ENCODE peak calls at places on chromosomes 5 and 9, in eight cellular contexts. One of them, this sample, is unnamed.

GRCh38 chr9:125593581-125593980 is 113.4 kb downstream of the MAPKAP1 start:
- DNase-seq in H1: no peak
- DNase-seq in endothelial cell of umbilical vein: peak; percentile 63
- DNase-seq in upper lobe of left lung: no peak
- DNase-seq in Panc1: no peak
- DNase-seq in SK-N-MC: peak; percentile 81
- DNase-seq in breast epithelium: no peak
- DNase-seq in transverse colon: no peak
- DNase-seq in this sample: no peak

GRCh38 chr5:135921388-135921787 is 25.7 kb upstream of the IL9 start:
- DNase-seq in upper lobe of left lung: no peak
- DNase-seq in endothelial cell of umbilical vein: no peak
- DNase-seq in Panc1: no peak
- DNase-seq in H1: no peak
- DNase-seq in breast epithelium: no peak
- DNase-seq in SK-N-MC: no peak
- DNase-seq in transverse colon: no peak
- DNase-seq in this sample: no peak

GRCh38 chr9:87675906-87676515 is 49.9 kb upstream of the CTSL start:
- DNase-seq in upper lobe of left lung: no peak
- DNase-seq in breast epithelium: no peak
- DNase-seq in SK-N-MC: no peak
- DNase-seq in H1: no peak
- DNase-seq in endothelial cell of umbilical vein: no peak
- DNase-seq in Panc1: no peak
- DNase-seq in transverse colon: no peak
- DNase-seq in this sample: no peak

GRCh38 chr5:93637697-93638096 is 54.7 kb downstream of the NR2F1 start:
- DNase-seq in upper lobe of left lung: no peak
- DNase-seq in endothelial cell of umbilical vein: no peak
- DNase-seq in H1: no peak
- DNase-seq in breast epithelium: no peak
- DNase-seq in transverse colon: no peak
- DNase-seq in SK-N-MC: no peak
- DNase-seq in Panc1: no peak
- DNase-seq in this sample: no peak

GRCh38 chr9:115000217-115000639 is 69.8 kb upstream of the TNFSF8 start:
- DNase-seq in transverse colon: no peak
- DNase-seq in endothelial cell of umbilical vein: no peak
- DNase-seq in H1: no peak
- DNase-seq in upper lobe of left lung: no peak
- DNase-seq in SK-N-MC: no peak
- DNase-seq in Panc1: no peak
- DNase-seq in breast epithelium: no peak
- DNase-seq in this sample: no peak

GRCh38 chr9:34279431-34279830 is 49.6 kb downstream of the KIF24 start:
- DNase-seq in upper lobe of left lung: no peak
- DNase-seq in SK-N-MC: no peak
- DNase-seq in Panc1: no peak
- DNase-seq in H1: no peak
- DNase-seq in transverse colon: no peak
- DNase-seq in endothelial cell of umbilical vein: peak; percentile 67
- DNase-seq in breast epithelium: no peak
- DNase-seq in this sample: no peak

GRCh38 chr9:79471577-79472543 is 99.9 kb upstream of the TLE4 start:
- DNase-seq in breast epithelium: peak; percentile 34
- DNase-seq in Panc1: no peak
- DNase-seq in endothelial cell of umbilical vein: peak; percentile 14
- DNase-seq in H1: no peak
- DNase-seq in upper lobe of left lung: peak; percentile 38
- DNase-seq in SK-N-MC: no peak
- DNase-seq in transverse colon: peak; percentile 38
- DNase-seq in this sample: peak; percentile 13

GRCh38 chr9:32992596-32993238 is 8.7 kb downstream of the APTX start:
- DNase-seq in endothelial cell of umbilical vein: no peak
- DNase-seq in H1: no peak
- DNase-seq in SK-N-MC: no peak
- DNase-seq in breast epithelium: no peak
- DNase-seq in Panc1: no peak
- DNase-seq in transverse colon: no peak
- DNase-seq in upper lobe of left lung: no peak
- DNase-seq in this sample: no peak

GRCh38 chr9:2765250-2765880 is 48.1 kb downstream of the KCNV2 start:
- DNase-seq in breast epithelium: no peak
- DNase-seq in transverse colon: no peak
- DNase-seq in SK-N-MC: no peak
- DNase-seq in endothelial cell of umbilical vein: peak; percentile 31
- DNase-seq in H1: no peak
- DNase-seq in upper lobe of left lung: no peak
- DNase-seq in Panc1: no peak
- DNase-seq in this sample: peak; percentile 74

GRCh38 chr5:1510631-1511030 is 13.1 kb downstream of the LPCAT1 start:
- DNase-seq in SK-N-MC: no peak
- DNase-seq in transverse colon: peak; percentile 3
- DNase-seq in endothelial cell of umbilical vein: no peak
- DNase-seq in Panc1: no peak
- DNase-seq in breast epithelium: no peak
- DNase-seq in H1: no peak
- DNase-seq in upper lobe of left lung: peak; percentile 21
- DNase-seq in this sample: no peak

GRCh38 chr9:137110911-137111787 is 3.4 kb downstream of the DPP7 start:
- DNase-seq in upper lobe of left lung: no peak
- DNase-seq in breast epithelium: no peak
- DNase-seq in Panc1: no peak
- DNase-seq in SK-N-MC: no peak
- DNase-seq in endothelial cell of umbilical vein: no peak
- DNase-seq in H1: no peak
- DNase-seq in transverse colon: no peak
- DNase-seq in this sample: no peak

GRCh38 chr5:107284822-107285510 is 385.8 kb downstream of the EFNA5 start:
- DNase-seq in Panc1: no peak
- DNase-seq in endothelial cell of umbilical vein: peak; percentile 9
- DNase-seq in SK-N-MC: no peak
- DNase-seq in H1: no peak
- DNase-seq in upper lobe of left lung: no peak
- DNase-seq in breast epithelium: no peak
- DNase-seq in transverse colon: no peak
- DNase-seq in this sample: no peak

GRCh38 chr5:116487045-116487444 is 87.6 kb downstream of the SEMA6A start:
- DNase-seq in endothelial cell of umbilical vein: no peak
- DNase-seq in SK-N-MC: no peak
- DNase-seq in Panc1: no peak
- DNase-seq in breast epithelium: no peak
- DNase-seq in H1: no peak
- DNase-seq in upper lobe of left lung: no peak
- DNase-seq in transverse colon: no peak
- DNase-seq in this sample: no peak

GRCh38 chr5:149415245-149415967 is 36.3 kb upstream of the IL17B start:
- DNase-seq in H1: no peak
- DNase-seq in transverse colon: no peak
- DNase-seq in Panc1: no peak
- DNase-seq in SK-N-MC: no peak
- DNase-seq in upper lobe of left lung: no peak
- DNase-seq in endothelial cell of umbilical vein: no peak
- DNase-seq in breast epithelium: no peak
- DNase-seq in this sample: no peak

GRCh38 chr9:5321058-5321457 is 16.5 kb upstream of the RLN2 start:
- DNase-seq in upper lobe of left lung: no peak
- DNase-seq in transverse colon: no peak
- DNase-seq in Panc1: no peak
- DNase-seq in breast epithelium: no peak
- DNase-seq in H1: no peak
- DNase-seq in SK-N-MC: no peak
- DNase-seq in endothelial cell of umbilical vein: no peak
- DNase-seq in this sample: peak; percentile 14

GRCh38 chr9:19085295-19085694 is 17.4 kb downstream of the HAUS6 start:
- DNase-seq in SK-N-MC: no peak
- DNase-seq in H1: no peak
- DNase-seq in upper lobe of left lung: no peak
- DNase-seq in endothelial cell of umbilical vein: peak; percentile 19
- DNase-seq in Panc1: no peak
- DNase-seq in breast epithelium: no peak
- DNase-seq in transverse colon: no peak
- DNase-seq in this sample: peak; percentile 82

GRCh38 chr5:57442080-57442839 is 40.4 kb downstream of the ACTBL2 start:
- DNase-seq in H1: no peak
- DNase-seq in SK-N-MC: peak; percentile 79
- DNase-seq in Panc1: no peak
- DNase-seq in upper lobe of left lung: no peak
- DNase-seq in transverse colon: no peak
- DNase-seq in breast epithelium: peak; percentile 65
- DNase-seq in endothelial cell of umbilical vein: peak; percentile 73
- DNase-seq in this sample: no peak

DNA sequence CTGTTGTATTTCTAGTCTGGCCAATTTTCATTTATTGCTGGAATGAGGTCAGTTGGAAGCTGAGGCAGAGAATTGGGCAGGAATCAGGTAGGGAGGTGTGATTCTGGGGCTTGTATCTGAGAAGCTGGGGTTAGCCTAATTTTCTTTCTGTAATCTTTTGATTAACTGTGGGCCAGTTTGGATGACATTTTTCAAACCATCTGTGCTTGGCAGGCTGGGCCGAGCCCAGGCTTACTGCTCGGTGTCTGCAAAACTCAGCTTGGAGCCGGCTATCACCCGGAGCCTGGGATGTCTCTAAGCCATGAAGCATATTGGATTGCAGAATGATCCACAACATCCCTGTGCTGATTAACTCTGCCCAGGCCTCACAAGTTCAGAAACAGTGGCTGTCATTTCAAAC is 26.5 kb downstream of the KCNMB1 start:
- DNase-seq in SK-N-MC: no peak
- DNase-seq in transverse colon: no peak
- DNase-seq in endothelial cell of umbilical vein: no peak
- DNase-seq in H1: no peak
- DNase-seq in upper lobe of left lung: no peak
- DNase-seq in Panc1: no peak
- DNase-seq in breast epithelium: no peak
- DNase-seq in this sample: no peak
- TF ChIP-seq POLR2AphosphoS5 in SK-N-MC: no peak
- TF ChIP-seq POLR2AphosphoS5 in transverse colon: no peak
- TF ChIP-seq POLR2AphosphoS5 in endothelial cell of umbilical vein: no peak
- TF ChIP-seq POLR2AphosphoS5 in H1: no peak
- TF ChIP-seq POLR2AphosphoS5 in upper lobe of left lung: no peak
- TF ChIP-seq POLR2AphosphoS5 in Panc1: no peak
- TF ChIP-seq POLR2AphosphoS5 in breast epithelium: no peak
- TF ChIP-seq POLR2AphosphoS5 in this sample: no peak

DNA sequence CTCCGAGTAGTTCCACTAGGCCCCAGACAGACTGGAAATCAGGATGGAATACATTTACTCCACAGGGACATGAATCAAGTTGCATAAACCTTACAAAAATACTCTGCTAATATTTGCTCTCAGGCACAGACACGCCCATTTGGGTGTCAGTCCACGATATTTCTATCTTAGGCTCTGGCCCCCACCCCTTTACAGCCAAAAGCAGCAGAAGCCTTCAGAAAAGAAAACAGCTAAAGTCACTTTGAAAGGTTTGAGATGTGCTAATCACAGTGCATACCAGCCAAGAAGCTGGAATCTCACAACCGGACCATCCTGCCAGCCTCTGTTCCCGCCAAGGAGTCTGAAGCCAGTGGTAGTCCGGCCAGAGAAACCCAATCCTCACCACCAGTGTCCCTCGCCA is 22.6 kb downstream of the PTPN3 start:
- DNase-seq in upper lobe of left lung: no peak
- DNase-seq in SK-N-MC: no peak
- DNase-seq in H1: no peak
- DNase-seq in endothelial cell of umbilical vein: no peak
- DNase-seq in Panc1: no peak
- DNase-seq in transverse colon: no peak
- DNase-seq in breast epithelium: no peak
- DNase-seq in this sample: no peak
- TF ChIP-seq POLR2AphosphoS5 in upper lobe of left lung: no peak
- TF ChIP-seq POLR2AphosphoS5 in SK-N-MC: no peak
- TF ChIP-seq POLR2AphosphoS5 in H1: no peak
- TF ChIP-seq POLR2AphosphoS5 in endothelial cell of umbilical vein: no peak
- TF ChIP-seq POLR2AphosphoS5 in Panc1: no peak
- TF ChIP-seq POLR2AphosphoS5 in transverse colon: no peak
- TF ChIP-seq POLR2AphosphoS5 in breast epithelium: no peak
- TF ChIP-seq POLR2AphosphoS5 in this sample: no peak

GRCh38 chr9:682633-683508 is 158.6 kb upstream of the DMRT1 start:
- DNase-seq in Panc1: no peak
- DNase-seq in H1: no peak
- DNase-seq in breast epithelium: no peak
- DNase-seq in transverse colon: peak; percentile 58
- DNase-seq in endothelial cell of umbilical vein: peak; percentile 94
- DNase-seq in SK-N-MC: no peak
- DNase-seq in upper lobe of left lung: peak; percentile 48
- DNase-seq in this sample: no peak

GRCh38 chr9:683509-684021 is 157.9 kb upstream of the DMRT1 start:
- DNase-seq in upper lobe of left lung: no peak
- DNase-seq in endothelial cell of umbilical vein: no peak
- DNase-seq in Panc1: no peak
- DNase-seq in SK-N-MC: no peak
- DNase-seq in H1: no peak
- DNase-seq in transverse colon: no peak
- DNase-seq in breast epithelium: no peak
- DNase-seq in this sample: no peak

GRCh38 chr9:684950-685340 is 156.6 kb upstream of the DMRT1 start:
- DNase-seq in SK-N-MC: no peak
- DNase-seq in endothelial cell of umbilical vein: peak; percentile 89
- DNase-seq in transverse colon: no peak
- DNase-seq in breast epithelium: no peak
- DNase-seq in H1: no peak
- DNase-seq in Panc1: no peak
- DNase-seq in upper lobe of left lung: no peak
- DNase-seq in this sample: no peak

GRCh38 chr9:686381-686813 is 155.1 kb upstream of the DMRT1 start:
- DNase-seq in H1: no peak
- DNase-seq in endothelial cell of umbilical vein: peak; percentile 87
- DNase-seq in Panc1: no peak
- DNase-seq in upper lobe of left lung: no peak
- DNase-seq in breast epithelium: peak; percentile 77
- DNase-seq in transverse colon: no peak
- DNase-seq in SK-N-MC: no peak
- DNase-seq in this sample: no peak

GRCh38 chr9:684055-684949 is 157.2 kb upstream of the DMRT1 start:
- DNase-seq in breast epithelium: no peak
- DNase-seq in transverse colon: no peak
- DNase-seq in H1: no peak
- DNase-seq in Panc1: no peak
- DNase-seq in SK-N-MC: no peak
- DNase-seq in endothelial cell of umbilical vein: peak; percentile 81
- DNase-seq in upper lobe of left lung: no peak
- DNase-seq in this sample: peak; percentile 68
- TF ChIP-seq POLR2AphosphoS5 in breast epithelium: no peak
- TF ChIP-seq POLR2AphosphoS5 in transverse colon: peak; percentile 16
- TF ChIP-seq POLR2AphosphoS5 in H1: no peak
- TF ChIP-seq POLR2AphosphoS5 in Panc1: no peak
- TF ChIP-seq POLR2AphosphoS5 in SK-N-MC: peak; percentile 51
- TF ChIP-seq POLR2AphosphoS5 in endothelial cell of umbilical vein: peak; percentile 9
- TF ChIP-seq POLR2AphosphoS5 in upper lobe of left lung: no peak
- TF ChIP-seq POLR2AphosphoS5 in this sample: no peak

DNA sequence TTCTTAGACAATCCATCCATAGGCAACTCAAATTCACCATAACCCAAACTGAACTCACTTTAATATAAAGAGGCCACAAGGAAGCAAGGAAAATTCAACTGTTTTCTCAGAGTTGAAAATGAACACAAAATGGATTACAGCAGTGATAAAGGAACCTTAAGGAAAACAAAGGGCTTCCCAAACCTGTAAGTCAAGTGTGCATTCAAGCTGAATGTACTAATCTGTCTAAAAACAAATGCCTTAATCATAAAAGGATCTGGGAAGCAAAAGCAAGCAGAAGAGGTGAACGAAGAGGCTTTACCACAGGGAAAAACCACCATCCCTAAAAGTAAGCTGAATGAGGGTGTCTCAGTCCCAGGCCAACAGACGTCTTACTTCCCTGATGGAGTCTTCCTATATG is 13.6 kb downstream of the FBXW11 start:
- DNase-seq in breast epithelium: no peak
- DNase-seq in upper lobe of left lung: no peak
- DNase-seq in endothelial cell of umbilical vein: no peak
- DNase-seq in SK-N-MC: no peak
- DNase-seq in H1: no peak
- DNase-seq in Panc1: no peak
- DNase-seq in transverse colon: no peak
- DNase-seq in this sample: no peak
- TF ChIP-seq POLR2AphosphoS5 in breast epithelium: no peak
- TF ChIP-seq POLR2AphosphoS5 in upper lobe of left lung: no peak
- TF ChIP-seq POLR2AphosphoS5 in endothelial cell of umbilical vein: no peak
- TF ChIP-seq POLR2AphosphoS5 in SK-N-MC: no peak
- TF ChIP-seq POLR2AphosphoS5 in H1: no peak
- TF ChIP-seq POLR2AphosphoS5 in Panc1: no peak
- TF ChIP-seq POLR2AphosphoS5 in transverse colon: no peak
- TF ChIP-seq POLR2AphosphoS5 in this sample: no peak

This sample was measured in GM23338.